ENCODE peak calls at places on chromosome 22, in four cellular contexts. One of them, this sample, is unnamed.

GRCh38 chr22:37267128-37267587 is 15.2 kb upstream of the CYTH4 start:
- DNase-seq in CD8-positive, alpha-beta T cell: peak; percentile 63
- DNase-seq in AG10803: no peak
- DNase-seq in lower lobe of right lung: peak; percentile 71
- DNase-seq in this sample: no peak

GRCh38 chr22:21055880-21056319 is 10.2 kb downstream of the LRRC74B start:
- DNase-seq in CD8-positive, alpha-beta T cell: no peak
- DNase-seq in AG10803: no peak
- DNase-seq in lower lobe of right lung: no peak
- DNase-seq in this sample: peak; percentile 33

GRCh38 chr22:50471962-50472361 is 2.9 kb downstream of the SBF1 start:
- DNase-seq in CD8-positive, alpha-beta T cell: no peak
- DNase-seq in AG10803: no peak
- DNase-seq in lower lobe of right lung: no peak
- DNase-seq in this sample: no peak

GRCh38 chr22:27331526-27332281 is 469.9 kb downstream of the MN1 start:
- DNase-seq in CD8-positive, alpha-beta T cell: no peak
- DNase-seq in AG10803: peak; percentile 77
- DNase-seq in lower lobe of right lung: peak; percentile 70
- DNase-seq in this sample: no peak

GRCh38 chr22:32183625-32184024 is 21.2 kb downstream of the RFPL2 start:
- DNase-seq in CD8-positive, alpha-beta T cell: no peak
- DNase-seq in AG10803: no peak
- DNase-seq in lower lobe of right lung: no peak
- DNase-seq in this sample: no peak

GRCh38 chr22:26406118-26406517 is 22.9 kb upstream of the ASPHD2 start:
- DNase-seq in CD8-positive, alpha-beta T cell: no peak
- DNase-seq in AG10803: peak; percentile 17
- DNase-seq in lower lobe of right lung: no peak
- DNase-seq in this sample: peak; percentile 32

GRCh38 chr22:50697667-50698506 is 25.3 kb downstream of the SHANK3 start:
- DNase-seq in CD8-positive, alpha-beta T cell: no peak
- DNase-seq in AG10803: no peak
- DNase-seq in lower lobe of right lung: peak; percentile 43
- DNase-seq in this sample: no peak

GRCh38 chr22:32380991-32381390 is 23.3 kb downstream of the RFPL3 start:
- DNase-seq in CD8-positive, alpha-beta T cell: no peak
- DNase-seq in AG10803: no peak
- DNase-seq in lower lobe of right lung: no peak
- DNase-seq in this sample: no peak

GRCh38 chr22:47275479-47276218 is 513.2 kb downstream of the TBC1D22A start:
- DNase-seq in CD8-positive, alpha-beta T cell: no peak
- DNase-seq in AG10803: no peak
- DNase-seq in lower lobe of right lung: no peak
- DNase-seq in this sample: no peak

GRCh38 chr22:39690901-39691620 is 120.5 kb downstream of the CACNA1I start:
- DNase-seq in CD8-positive, alpha-beta T cell: no peak
- DNase-seq in AG10803: no peak
- DNase-seq in lower lobe of right lung: no peak
- DNase-seq in this sample: no peak

GRCh38 chr22:43423046-43423445 is 11.2 kb downstream of the MPPED1 start:
- DNase-seq in CD8-positive, alpha-beta T cell: no peak
- DNase-seq in AG10803: no peak
- DNase-seq in lower lobe of right lung: peak; percentile 24
- DNase-seq in this sample: no peak

GRCh38 chr22:33524511-33525270 is 395.6 kb downstream of the LARGE1 start:
- DNase-seq in CD8-positive, alpha-beta T cell: no peak
- DNase-seq in AG10803: no peak
- DNase-seq in lower lobe of right lung: no peak
- DNase-seq in this sample: no peak

GRCh38 chr22:29811377-29811776 is 26.7 kb downstream of the ASCC2 start:
- DNase-seq in CD8-positive, alpha-beta T cell: no peak
- DNase-seq in AG10803: no peak
- DNase-seq in lower lobe of right lung: peak; percentile 66
- DNase-seq in this sample: no peak

GRCh38 chr22:29838599-29838956 is 504 bp upstream of the ASCC2 start:
- DNase-seq in CD8-positive, alpha-beta T cell: no peak
- DNase-seq in AG10803: no peak
- DNase-seq in lower lobe of right lung: no peak
- DNase-seq in this sample: no peak

GRCh38 chr22:32103648-32104326 is 55.3 kb downstream of the C22orf42 start:
- DNase-seq in CD8-positive, alpha-beta T cell: no peak
- DNase-seq in AG10803: peak; percentile 5
- DNase-seq in lower lobe of right lung: no peak
- DNase-seq in this sample: peak; percentile 4

GRCh38 chr22:40512426-40513136 is 123.9 kb downstream of the MRTFA start:
- DNase-seq in CD8-positive, alpha-beta T cell: no peak
- DNase-seq in AG10803: peak; percentile 100
- DNase-seq in lower lobe of right lung: no peak
- DNase-seq in this sample: no peak

GRCh38 chr22:20423636-20424511 is 13.8 kb downstream of the SCARF2 start:
- DNase-seq in CD8-positive, alpha-beta T cell: no peak
- DNase-seq in AG10803: no peak
- DNase-seq in lower lobe of right lung: no peak
- DNase-seq in this sample: no peak

GRCh38 chr22:47631571-47632102 is 869.2 kb downstream of the TBC1D22A start:
- DNase-seq in CD8-positive, alpha-beta T cell: no peak
- DNase-seq in AG10803: no peak
- DNase-seq in lower lobe of right lung: no peak
- DNase-seq in this sample: no peak

GRCh38 chr22:21632237-21632895 is at the start of gene CCDC116:
- DNase-seq in CD8-positive, alpha-beta T cell: peak; percentile 38
- DNase-seq in AG10803: no peak
- DNase-seq in lower lobe of right lung: peak; percentile 70
- DNase-seq in this sample: peak; percentile 95

GRCh38 chr22:49312601-49313000 is 515.1 kb downstream of the BRD1 start:
- DNase-seq in CD8-positive, alpha-beta T cell: no peak
- DNase-seq in AG10803: no peak
- DNase-seq in lower lobe of right lung: no peak
- DNase-seq in this sample: no peak

GRCh38 chr22:40325315-40325714 is 21.0 kb upstream of the ADSL start:
- DNase-seq in CD8-positive, alpha-beta T cell: peak; percentile 52
- DNase-seq in AG10803: no peak
- DNase-seq in lower lobe of right lung: no peak
- DNase-seq in this sample: peak; percentile 61

GRCh38 chr22:37782340-37783168 is 25.2 kb upstream of the GCAT start:
- DNase-seq in CD8-positive, alpha-beta T cell: no peak
- DNase-seq in AG10803: peak; percentile 65
- DNase-seq in lower lobe of right lung: no peak
- DNase-seq in this sample: no peak

GRCh38 chr22:26194877-26195276 is 25.6 kb downstream of the SEZ6L start:
- DNase-seq in CD8-positive, alpha-beta T cell: no peak
- DNase-seq in AG10803: no peak
- DNase-seq in lower lobe of right lung: no peak
- DNase-seq in this sample: no peak

GRCh38 chr22:40224702-40225101 is 47.0 kb downstream of the TNRC6B start:
- DNase-seq in CD8-positive, alpha-beta T cell: peak; percentile 35
- DNase-seq in AG10803: no peak
- DNase-seq in lower lobe of right lung: no peak
- DNase-seq in this sample: no peak

GRCh38 chr22:49331223-49331815 is 496.4 kb downstream of the BRD1 start:
- DNase-seq in CD8-positive, alpha-beta T cell: no peak
- DNase-seq in AG10803: no peak
- DNase-seq in lower lobe of right lung: peak; percentile 24
- DNase-seq in this sample: no peak

GRCh38 chr22:26391623-26392022 is 37.4 kb upstream of the ASPHD2 start:
- DNase-seq in CD8-positive, alpha-beta T cell: no peak
- DNase-seq in AG10803: no peak
- DNase-seq in lower lobe of right lung: no peak
- DNase-seq in this sample: no peak

GRCh38 chr22:38948181-38948940 is 9.0 kb upstream of the APOBEC3A start:
- DNase-seq in CD8-positive, alpha-beta T cell: no peak
- DNase-seq in AG10803: no peak
- DNase-seq in lower lobe of right lung: no peak
- DNase-seq in this sample: no peak

GRCh38 chr22:38570841-38571364 is 920 bp upstream of the DMC1 start:
- DNase-seq in CD8-positive, alpha-beta T cell: peak; percentile 7
- DNase-seq in AG10803: peak; percentile 39
- DNase-seq in lower lobe of right lung: peak; percentile 51
- DNase-seq in this sample: peak; percentile 26

GRCh38 chr22:40409613-40410113 is 39.3 kb downstream of the SGSM3 start:
- DNase-seq in CD8-positive, alpha-beta T cell: no peak
- DNase-seq in AG10803: no peak
- DNase-seq in lower lobe of right lung: peak; percentile 34
- DNase-seq in this sample: no peak

GRCh38 chr22:49976439-49977175 is 16.0 kb downstream of the PIM3 start:
- DNase-seq in CD8-positive, alpha-beta T cell: no peak
- DNase-seq in AG10803: no peak
- DNase-seq in lower lobe of right lung: no peak
- DNase-seq in this sample: no peak

GRCh38 chr22:50144005-50144614 is 26.4 kb upstream of the PANX2 start:
- DNase-seq in CD8-positive, alpha-beta T cell: no peak
- DNase-seq in AG10803: no peak
- DNase-seq in lower lobe of right lung: no peak
- DNase-seq in this sample: no peak

GRCh38 chr22:48603621-48604320 is 1223.9 kb downstream of the BRD1 start:
- DNase-seq in CD8-positive, alpha-beta T cell: no peak
- DNase-seq in AG10803: no peak
- DNase-seq in lower lobe of right lung: no peak
- DNase-seq in this sample: no peak

GRCh38 chr22:37803195-37803635 is 4.5 kb upstream of the GCAT start:
- DNase-seq in CD8-positive, alpha-beta T cell: no peak
- DNase-seq in AG10803: no peak
- DNase-seq in lower lobe of right lung: no peak
- DNase-seq in this sample: no peak

GRCh38 chr22:40203568-40203967 is 25.8 kb downstream of the TNRC6B start:
- DNase-seq in CD8-positive, alpha-beta T cell: no peak
- DNase-seq in AG10803: peak; percentile 39
- DNase-seq in lower lobe of right lung: no peak
- DNase-seq in this sample: peak; percentile 53

GRCh38 chr22:26781591-26781990 is 124.2 kb downstream of the MIAT start:
- DNase-seq in CD8-positive, alpha-beta T cell: no peak
- DNase-seq in AG10803: no peak
- DNase-seq in lower lobe of right lung: no peak
- DNase-seq in this sample: no peak

GRCh38 chr22:32079110-32080089 is 36.3 kb downstream of the SLC5A1 start:
- DNase-seq in CD8-positive, alpha-beta T cell: no peak
- DNase-seq in AG10803: peak; percentile 77
- DNase-seq in lower lobe of right lung: no peak
- DNase-seq in this sample: no peak

GRCh38 chr22:25511725-25512124 is 52.8 kb upstream of the GRK3 start:
- DNase-seq in CD8-positive, alpha-beta T cell: no peak
- DNase-seq in AG10803: no peak
- DNase-seq in lower lobe of right lung: no peak
- DNase-seq in this sample: no peak

GRCh38 chr22:19241593-19241906 is 50.0 kb downstream of the CLTCL1 start:
- DNase-seq in CD8-positive, alpha-beta T cell: no peak
- DNase-seq in AG10803: no peak
- DNase-seq in lower lobe of right lung: no peak
- DNase-seq in this sample: no peak
- H3K4me3 ChIP-seq in CD8-positive, alpha-beta T cell: no peak overlapping the region
- H3K4me3 ChIP-seq in AG10803: no peak overlapping the region
- H3K4me3 ChIP-seq in lower lobe of right lung: no peak overlapping the region
- H3K4me3 ChIP-seq in this sample: no peak overlapping the region

DNA sequence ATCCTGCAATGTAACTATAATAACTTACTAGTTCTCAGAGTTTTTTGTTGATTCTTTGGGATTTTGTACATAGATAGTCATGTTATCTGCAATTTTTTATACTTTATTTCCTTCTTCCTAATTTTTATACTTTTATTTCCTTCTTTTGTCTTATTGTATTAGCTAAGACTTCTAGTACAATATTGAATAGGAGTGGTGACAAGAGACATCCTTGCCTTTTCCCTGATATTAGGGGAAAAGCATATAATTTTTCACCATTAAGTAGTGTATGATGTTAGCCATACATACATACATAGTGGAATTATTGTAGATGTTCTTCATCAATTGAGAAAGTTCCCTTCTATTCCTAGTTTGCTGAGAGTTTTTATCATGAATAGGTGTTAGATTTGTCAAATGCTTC is 27.8 kb upstream of the CLTCL1 start:
- DNase-seq in CD8-positive, alpha-beta T cell: no peak
- DNase-seq in AG10803: no peak
- DNase-seq in lower lobe of right lung: no peak
- DNase-seq in this sample: no peak
- H3K4me3 ChIP-seq in CD8-positive, alpha-beta T cell: no peak overlapping the region
- H3K4me3 ChIP-seq in AG10803: no peak overlapping the region
- H3K4me3 ChIP-seq in lower lobe of right lung: no peak overlapping the region
- H3K4me3 ChIP-seq in this sample: no peak overlapping the region

GRCh38 chr22:44753189-44754042 is 1.0 kb downstream of the ARHGAP8 start:
- DNase-seq in CD8-positive, alpha-beta T cell: no peak
- DNase-seq in AG10803: peak; percentile 78
- DNase-seq in lower lobe of right lung: no peak
- DNase-seq in this sample: no peak
- H3K4me3 ChIP-seq in CD8-positive, alpha-beta T cell: peak overlapping the region; percentile 37
- H3K4me3 ChIP-seq in AG10803: no peak overlapping the region
- H3K4me3 ChIP-seq in lower lobe of right lung: peak overlapping the region; percentile 50
- H3K4me3 ChIP-seq in this sample: no peak overlapping the region

GRCh38 chr22:23750374-23750743 is 553 bp downstream of the ZNF70 start:
- DNase-seq in CD8-positive, alpha-beta T cell: no peak
- DNase-seq in AG10803: no peak
- DNase-seq in lower lobe of right lung: no peak
- DNase-seq in this sample: no peak
- H3K4me3 ChIP-seq in CD8-positive, alpha-beta T cell: peak overlapping the region; percentile 75
- H3K4me3 ChIP-seq in AG10803: peak overlapping the region; percentile 82
- H3K4me3 ChIP-seq in lower lobe of right lung: peak overlapping the region; percentile 70
- H3K4me3 ChIP-seq in this sample: peak overlapping the region; percentile 82

GRCh38 chr22:44692662-44693007 is 9.4 kb upstream of the PRR5 start:
- DNase-seq in CD8-positive, alpha-beta T cell: no peak
- DNase-seq in AG10803: no peak
- DNase-seq in lower lobe of right lung: no peak
- DNase-seq in this sample: no peak
- H3K4me3 ChIP-seq in CD8-positive, alpha-beta T cell: no peak overlapping the region
- H3K4me3 ChIP-seq in AG10803: no peak overlapping the region
- H3K4me3 ChIP-seq in lower lobe of right lung: no peak overlapping the region
- H3K4me3 ChIP-seq in this sample: no peak overlapping the region

GRCh38 chr22:28711820-28712777 is 29.5 kb downstream of the CHEK2 start:
- DNase-seq in CD8-positive, alpha-beta T cell: no peak
- DNase-seq in AG10803: peak; percentile 97
- DNase-seq in lower lobe of right lung: no peak
- DNase-seq in this sample: no peak
- H3K4me3 ChIP-seq in CD8-positive, alpha-beta T cell: no peak overlapping the region
- H3K4me3 ChIP-seq in AG10803: peak overlapping the region; percentile 45
- H3K4me3 ChIP-seq in lower lobe of right lung: no peak overlapping the region
- H3K4me3 ChIP-seq in this sample: no peak overlapping the region

This sample was measured in Jurkat, Clone E6-1.